ENCODE peak calls at places on chromosomes 6 and 20, in six cellular contexts. E, T, Z, M, S and D are unnamed samples.

GRCh38 chr20:401682-402495 is 6.2 kb upstream of the RBCK1 start:
- DNase-seq in E (peak), T (no peak), Z (peak), M (no peak), S (peak), D (no peak)

GRCh38 chr6:43247115-43247999 is 4.1 kb downstream of the TTBK1 start:
- DNase-seq in E (no peak), T (peak), Z (peak), M (peak), S (peak), D (peak)

GRCh38 chr20:48839083-48839482 is 11.3 kb upstream of the PREX1 start:
- DNase-seq in E (no peak), T (no peak), Z (no peak), M (no peak), S (peak), D (no peak)

GRCh38 chr6:60687085-60687484 is 1598.9 kb downstream of the KHDRBS2 start:
- DNase-seq in E (no peak), T (no peak), Z (no peak), M (no peak), S (no peak), D (no peak)

GRCh38 chr20:41135187-41135887 is 2.0 kb upstream of the PLCG1 start:
- DNase-seq in E (peak), T (no peak), Z (no peak), M (peak), S (peak), D (peak)

GRCh38 chr20:17602493-17602892 is 32.6 kb downstream of the DSTN start:
- DNase-seq in E (no peak), T (no peak), Z (no peak), M (no peak), S (no peak), D (no peak)

GRCh38 chr6:145815351-145815772 is 767 bp upstream of the FBXO30 start:
- DNase-seq in E (no peak), T (peak), Z (peak), M (no peak), S (no peak), D (peak)

GRCh38 chr6:77143659-77144447 is 319.4 kb downstream of the HTR1B start:
- DNase-seq in E (no peak), T (no peak), Z (no peak), M (no peak), S (no peak), D (no peak)

GRCh38 chr6:16148498-16148897 is 19.6 kb downstream of the MYLIP start:
- DNase-seq in E (no peak), T (no peak), Z (no peak), M (no peak), S (no peak), D (no peak)

GRCh38 chr6:96760153-96760687 is 77.1 kb downstream of the GPR63 start:
- DNase-seq in E (no peak), T (no peak), Z (no peak), M (no peak), S (peak), D (peak)

GRCh38 chr6:35808688-35809087 is 3.5 kb downstream of the LHFPL5 start:
- DNase-seq in E (no peak), T (no peak), Z (no peak), M (no peak), S (no peak), D (no peak)

GRCh38 chr6:37373822-37374514 is 20.2 kb downstream of the RNF8 start:
- DNase-seq in E (no peak), T (no peak), Z (peak), M (no peak), S (no peak), D (no peak)

GRCh38 chr6:35544748-35545361 is 32.2 kb upstream of the TULP1 start:
- DNase-seq in E (no peak), T (no peak), Z (no peak), M (no peak), S (no peak), D (peak)

GRCh38 chr6:142857609-142858195 is 87.3 kb downstream of the HIVEP2 start:
- DNase-seq in E (no peak), T (no peak), Z (no peak), M (no peak), S (peak), D (no peak)

GRCh38 chr20:58603656-58604184 is 47.4 kb upstream of the STX16 start:
- DNase-seq in E (no peak), T (peak), Z (peak), M (no peak), S (no peak), D (no peak)

GRCh38 chr20:11608736-11609135 is 309.0 kb upstream of the BTBD3 start:
- DNase-seq in E (no peak), T (no peak), Z (no peak), M (no peak), S (no peak), D (no peak)

GRCh38 chr6:14543971-14544620 is 426.5 kb downstream of the CD83 start:
- DNase-seq in E (no peak), T (no peak), Z (no peak), M (no peak), S (no peak), D (peak)

GRCh38 chr6:103079867-103080266 is 1686.4 kb downstream of the GRIK2 start:
- DNase-seq in E (no peak), T (no peak), Z (no peak), M (no peak), S (peak), D (no peak)

GRCh38 chr6:154319231-154319858 is 37.3 kb downstream of the IPCEF1 start:
- DNase-seq in E (no peak), T (peak), Z (peak), M (no peak), S (no peak), D (no peak)

GRCh38 chr6:109450801-109451200 is 4.8 kb downstream of the MICAL1 start:
- DNase-seq in E (no peak), T (no peak), Z (no peak), M (no peak), S (no peak), D (no peak)

DNA sequence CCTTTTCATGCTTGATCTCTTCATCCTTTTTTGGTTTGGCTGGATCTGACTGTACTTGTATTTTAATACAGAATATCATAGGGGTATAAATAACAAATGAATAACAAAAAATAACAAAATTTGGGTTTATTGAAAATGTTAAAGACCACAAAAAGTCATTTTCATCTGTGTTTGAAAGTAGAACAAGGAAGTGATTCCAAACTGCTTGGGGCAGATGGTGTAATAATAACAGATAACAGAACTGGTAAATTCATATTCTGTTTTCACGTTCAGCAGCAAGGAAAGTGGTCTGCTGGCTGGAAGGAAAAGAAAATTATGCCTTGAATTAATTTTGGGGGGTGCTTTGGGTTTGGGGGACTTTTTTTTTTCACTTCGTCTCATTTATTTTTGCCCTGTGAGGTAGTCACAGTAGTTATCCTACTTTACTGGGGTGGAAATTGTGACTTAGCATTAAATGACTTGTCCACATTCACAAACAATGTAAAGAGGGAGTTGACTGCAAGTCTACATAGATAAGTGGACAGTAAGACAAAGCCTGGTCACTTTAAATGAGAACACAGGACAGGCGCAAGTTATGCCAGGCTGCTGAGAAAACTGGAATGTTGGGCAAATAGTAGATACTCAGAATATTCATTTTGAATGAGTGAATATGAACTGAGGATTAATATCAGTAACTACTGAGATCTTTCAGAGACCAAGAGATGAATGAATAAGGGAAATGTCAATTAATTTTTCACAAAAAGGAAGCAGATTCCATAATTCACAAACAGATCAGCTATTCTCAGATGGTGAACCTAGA is 193.9 kb upstream of the CITED2 start:
- DNase-seq in E (no peak), T (no peak), Z (peak), M (no peak), S (no peak), D (no peak)
- H3K27ac ChIP-seq in E (peak), T (peak), Z (peak), M (peak), S (no peak), D (no peak)

GRCh38 chr20:63377256-63378114 is 16.3 kb upstream of the CHRNA4 start:
- DNase-seq in E (no peak), T (no peak), Z (no peak), M (no peak), S (no peak), D (no peak)
- TF ChIP-seq CTCF in E (no peak), T (peak), Z (no peak), M (no peak), S (no peak), D (peak)

GRCh38 chr6:53279301-53279700 is 69.4 kb downstream of the ELOVL5 start:
- DNase-seq in E (no peak), T (no peak), Z (no peak), M (no peak), S (no peak), D (no peak)

GRCh38 chr6:53282234-53282633 is 66.5 kb downstream of the ELOVL5 start:
- DNase-seq in E (no peak), T (no peak), Z (no peak), M (no peak), S (peak), D (no peak)

GRCh38 chr6:53281518-53282215 is 67.1 kb downstream of the ELOVL5 start:
- DNase-seq in E (no peak), T (no peak), Z (no peak), M (no peak), S (peak), D (no peak)

GRCh38 chr6:53282741-53283140 is 66.0 kb downstream of the ELOVL5 start:
- DNase-seq in E (no peak), T (peak), Z (no peak), M (no peak), S (no peak), D (no peak)

GRCh38 chr6:53280207-53280606 is 68.5 kb downstream of the ELOVL5 start:
- DNase-seq in E (no peak), T (no peak), Z (no peak), M (no peak), S (peak), D (no peak)
- H3K27ac ChIP-seq in E (no peak), T (no peak), Z (no peak), M (no peak), S (peak), D (no peak)

DNA sequence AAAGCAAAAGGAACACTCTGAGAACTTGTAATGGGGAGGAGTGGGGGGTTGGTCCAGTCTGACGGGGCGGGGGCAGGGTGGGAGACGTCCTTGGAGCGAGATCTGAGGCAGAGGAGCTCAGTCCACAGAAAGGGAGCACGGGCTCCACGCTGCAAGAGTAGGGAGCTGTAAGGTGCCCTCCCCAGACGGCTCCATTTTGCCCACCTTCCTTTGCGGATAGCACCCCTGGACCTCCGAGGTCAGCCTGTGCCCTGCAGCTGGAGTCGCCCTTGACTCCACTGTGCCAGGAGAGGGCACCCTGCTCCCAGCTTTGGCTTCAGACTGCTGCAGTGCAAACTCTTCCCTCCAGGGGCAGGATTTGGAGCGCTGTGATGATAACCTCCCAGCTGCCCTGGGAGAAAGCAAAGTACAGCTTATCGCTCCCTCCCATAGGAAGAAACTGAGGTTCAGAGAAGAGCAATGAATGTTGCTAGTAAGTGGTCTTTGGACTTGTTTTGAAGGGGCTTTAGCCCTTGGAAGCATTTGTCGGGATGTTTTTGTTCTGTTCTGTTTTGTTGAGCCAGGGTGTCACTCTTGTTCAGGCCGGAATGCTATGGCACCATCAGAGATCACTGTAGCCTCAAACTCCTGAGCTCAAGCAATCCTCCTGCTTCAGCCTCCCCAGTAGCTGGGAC is 9.5 kb upstream of the AHCY start:
- DNase-seq in E (peak), T (peak), Z (peak), M (peak), S (peak), D (peak)
- TF ChIP-seq CTCF in E (peak), T (peak), Z (peak), M (peak), S (peak), D (peak)